ENCODE peak calls at places on chromosomes 13 and 19, in eight cellular contexts. E, H, Y, S, O, X, Z and P are unnamed samples.

GRCh38 chr19:30682576-30683536 is 310.7 kb downstream of the ZNF536 start:
- DNase-seq in E (peak), H (peak), Y (peak), S (peak), O (peak), X (no peak), Z (peak), P (peak)

GRCh38 chr13:42219870-42220269 is 52.1 kb upstream of the AKAP11 start:
- DNase-seq in E (no peak), H (no peak), Y (no peak), S (no peak), O (no peak), X (no peak), Z (no peak), P (no peak)

GRCh38 chr13:24995225-24995804 is 100.6 kb upstream of the PABPC3 start:
- DNase-seq in E (peak), H (peak), Y (no peak), S (peak), O (peak), X (peak), Z (peak), P (peak)

GRCh38 chr13:29532136-29532535 is 63.4 kb downstream of the SLC7A1 start:
- DNase-seq in E (no peak), H (no peak), Y (no peak), S (no peak), O (no peak), X (no peak), Z (no peak), P (no peak)

GRCh38 chr19:48283908-48284307 is 14.0 kb downstream of the ZNF114 start:
- DNase-seq in E (no peak), H (no peak), Y (no peak), S (no peak), O (peak), X (no peak), Z (no peak), P (no peak)

GRCh38 chr13:28045861-28046260 is 54.5 kb downstream of the FLT3 start:
- DNase-seq in E (no peak), H (no peak), Y (no peak), S (no peak), O (no peak), X (no peak), Z (no peak), P (no peak)

GRCh38 chr19:53158119-53158656 is 665 bp downstream of the ZNF347 start:
- DNase-seq in E (peak), H (peak), Y (no peak), S (no peak), O (peak), X (no peak), Z (peak), P (peak)

GRCh38 chr19:42216653-42217521 is 590 bp downstream of the DEDD2 start:
- DNase-seq in E (peak), H (peak), Y (no peak), S (peak), O (peak), X (no peak), Z (no peak), P (peak)

GRCh38 chr19:50909240-50910070 is 1.7 kb downstream of the KLK4 start:
- DNase-seq in E (no peak), H (peak), Y (no peak), S (peak), O (no peak), X (no peak), Z (no peak), P (no peak)